ENCODE peak calls at places on chromosomes 5 and 9, in ten cellular contexts. One of them, this sample, is unnamed.

GRCh38 chr9:20823051-20823450 is 139.0 kb downstream of the FOCAD start:
- DNase-seq in breast epithelium: no peak
- DNase-seq in ovary: no peak
- DNase-seq in keratinocyte: no peak
- DNase-seq in tibial artery: no peak
- DNase-seq in PC-9: no peak
- DNase-seq in CD8-positive, alpha-beta T cell: no peak
- DNase-seq in uterus: no peak
- DNase-seq in thoracic aorta: no peak
- DNase-seq in right cardiac atrium: no peak
- DNase-seq in this sample: no peak

GRCh38 chr5:9156282-9156681 is 389.6 kb downstream of the SEMA5A start:
- DNase-seq in breast epithelium: peak; percentile 28
- DNase-seq in ovary: no peak
- DNase-seq in keratinocyte: peak; percentile 32
- DNase-seq in tibial artery: peak; percentile 31
- DNase-seq in PC-9: no peak
- DNase-seq in CD8-positive, alpha-beta T cell: no peak
- DNase-seq in uterus: peak; percentile 45
- DNase-seq in thoracic aorta: no peak
- DNase-seq in right cardiac atrium: no peak
- DNase-seq in this sample: no peak

GRCh38 chr9:133255371-133255940 is 19.5 kb downstream of the ABO start:
- DNase-seq in breast epithelium: no peak
- DNase-seq in ovary: no peak
- DNase-seq in keratinocyte: no peak
- DNase-seq in tibial artery: no peak
- DNase-seq in PC-9: no peak
- DNase-seq in CD8-positive, alpha-beta T cell: no peak
- DNase-seq in uterus: no peak
- DNase-seq in thoracic aorta: no peak
- DNase-seq in right cardiac atrium: no peak
- DNase-seq in this sample: no peak

GRCh38 chr5:100787648-100788047 is 115.4 kb downstream of the ST8SIA4 start:
- DNase-seq in breast epithelium: no peak
- DNase-seq in ovary: no peak
- DNase-seq in keratinocyte: no peak
- DNase-seq in tibial artery: no peak
- DNase-seq in PC-9: no peak
- DNase-seq in CD8-positive, alpha-beta T cell: no peak
- DNase-seq in uterus: no peak
- DNase-seq in thoracic aorta: no peak
- DNase-seq in right cardiac atrium: no peak
- DNase-seq in this sample: no peak

GRCh38 chr9:21267806-21268657 is 28.2 kb upstream of the IFNA14 start:
- DNase-seq in breast epithelium: no peak
- DNase-seq in ovary: no peak
- DNase-seq in keratinocyte: no peak
- DNase-seq in tibial artery: no peak
- DNase-seq in PC-9: no peak
- DNase-seq in CD8-positive, alpha-beta T cell: no peak
- DNase-seq in uterus: no peak
- DNase-seq in thoracic aorta: no peak
- DNase-seq in right cardiac atrium: no peak
- DNase-seq in this sample: no peak

GRCh38 chr5:1731091-1731639 is 68.5 kb downstream of the MRPL36 start:
- DNase-seq in breast epithelium: no peak
- DNase-seq in ovary: no peak
- DNase-seq in keratinocyte: no peak
- DNase-seq in tibial artery: no peak
- DNase-seq in PC-9: no peak
- DNase-seq in CD8-positive, alpha-beta T cell: no peak
- DNase-seq in uterus: no peak
- DNase-seq in thoracic aorta: no peak
- DNase-seq in right cardiac atrium: no peak
- DNase-seq in this sample: no peak

GRCh38 chr5:158039911-158040347 is 181.0 kb upstream of the CLINT1 start:
- DNase-seq in breast epithelium: no peak
- DNase-seq in ovary: no peak
- DNase-seq in keratinocyte: no peak
- DNase-seq in tibial artery: no peak
- DNase-seq in PC-9: no peak
- DNase-seq in CD8-positive, alpha-beta T cell: no peak
- DNase-seq in uterus: no peak
- DNase-seq in thoracic aorta: no peak
- DNase-seq in right cardiac atrium: no peak
- DNase-seq in this sample: no peak

GRCh38 chr5:74684900-74685851 is at the start of gene HEXB:
- DNase-seq in breast epithelium: peak; percentile 80
- DNase-seq in ovary: peak; percentile 88
- DNase-seq in keratinocyte: peak; percentile 38
- DNase-seq in tibial artery: peak; percentile 89
- DNase-seq in PC-9: peak; percentile 78
- DNase-seq in CD8-positive, alpha-beta T cell: peak; percentile 85
- DNase-seq in uterus: peak; percentile 88
- DNase-seq in thoracic aorta: peak; percentile 71
- DNase-seq in right cardiac atrium: peak; percentile 97
- DNase-seq in this sample: peak; percentile 84

GRCh38 chr9:89144242-89144641 is 34.4 kb downstream of the SHC3 start:
- DNase-seq in breast epithelium: no peak
- DNase-seq in ovary: no peak
- DNase-seq in keratinocyte: no peak
- DNase-seq in tibial artery: no peak
- DNase-seq in PC-9: no peak
- DNase-seq in CD8-positive, alpha-beta T cell: no peak
- DNase-seq in uterus: no peak
- DNase-seq in thoracic aorta: no peak
- DNase-seq in right cardiac atrium: no peak
- DNase-seq in this sample: no peak

GRCh38 chr5:95519681-95520080 is 35.1 kb downstream of the SKIC3 start:
- DNase-seq in breast epithelium: no peak
- DNase-seq in ovary: no peak
- DNase-seq in keratinocyte: no peak
- DNase-seq in tibial artery: no peak
- DNase-seq in PC-9: no peak
- DNase-seq in CD8-positive, alpha-beta T cell: no peak
- DNase-seq in uterus: no peak
- DNase-seq in thoracic aorta: no peak
- DNase-seq in right cardiac atrium: no peak
- DNase-seq in this sample: no peak

DNA sequence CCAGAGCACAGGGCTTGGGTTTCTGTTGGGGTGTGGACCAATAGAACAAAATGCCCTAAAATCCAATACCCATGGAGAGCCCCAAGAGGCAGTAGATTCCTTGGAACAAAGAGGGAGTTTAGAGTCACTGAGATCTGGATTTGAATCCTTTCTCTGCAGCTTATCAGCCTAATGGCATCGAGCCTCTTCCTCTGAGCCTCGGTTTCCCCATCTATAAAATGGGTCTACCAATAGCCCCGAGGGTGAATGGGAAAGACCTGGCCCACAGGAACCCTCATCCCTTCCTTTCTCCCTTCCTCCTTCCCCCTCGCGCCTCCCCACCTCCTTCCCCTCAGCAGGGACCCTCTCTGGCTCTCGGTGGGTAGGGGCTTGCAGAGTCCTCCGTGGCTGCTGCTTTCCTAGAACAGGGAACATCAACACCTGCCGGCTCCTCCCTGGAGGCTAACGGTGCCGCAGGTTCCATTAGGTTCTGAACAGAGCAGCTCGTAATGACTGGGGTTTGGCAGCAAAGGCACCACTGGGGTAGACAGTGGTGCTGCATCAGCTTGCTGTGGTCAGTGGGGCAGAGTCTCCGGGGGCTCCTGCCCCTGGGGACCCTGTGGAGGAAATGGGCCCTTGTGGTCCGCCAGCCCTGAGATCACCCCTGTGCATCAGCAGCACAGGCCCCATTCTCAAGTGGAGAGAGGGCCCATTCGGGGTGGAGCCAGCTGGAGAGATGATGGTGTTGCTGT is 40.3 kb downstream of the NEK6 start:
- DNase-seq in breast epithelium: no peak
- DNase-seq in ovary: no peak
- DNase-seq in keratinocyte: no peak
- DNase-seq in tibial artery: no peak
- DNase-seq in PC-9: no peak
- DNase-seq in CD8-positive, alpha-beta T cell: no peak
- DNase-seq in uterus: no peak
- DNase-seq in thoracic aorta: no peak
- DNase-seq in right cardiac atrium: no peak
- DNase-seq in this sample: no peak
- H3K4me1 ChIP-seq in breast epithelium: peaks cover 13% of the 10 kb centered on the region
- H3K4me1 ChIP-seq in ovary: peaks cover 18% of the 10 kb centered on the region
- H3K4me1 ChIP-seq in keratinocyte: peaks cover 63% of the 10 kb centered on the region
- H3K4me1 ChIP-seq in tibial artery: peaks cover 35% of the 10 kb centered on the region
- H3K4me1 ChIP-seq in PC-9: peaks cover 60% of the 10 kb centered on the region
- H3K4me1 ChIP-seq in CD8-positive, alpha-beta T cell: no peaks in the 10 kb centered on the region
- H3K4me1 ChIP-seq in uterus: peaks cover 13% of the 10 kb centered on the region
- H3K4me1 ChIP-seq in thoracic aorta: peaks cover 53% of the 10 kb centered on the region
- H3K4me1 ChIP-seq in right cardiac atrium: peaks cover 19% of the 10 kb centered on the region
- H3K4me1 ChIP-seq in this sample: peaks cover 68% of the 10 kb centered on the region

GRCh38 chr9:69330580-69330979 is 5.6 kb downstream of the ENTREP1 start:
- DNase-seq in breast epithelium: no peak
- DNase-seq in ovary: no peak
- DNase-seq in keratinocyte: no peak
- DNase-seq in tibial artery: no peak
- DNase-seq in PC-9: no peak
- DNase-seq in CD8-positive, alpha-beta T cell: no peak
- DNase-seq in uterus: no peak
- DNase-seq in thoracic aorta: no peak
- DNase-seq in right cardiac atrium: no peak
- DNase-seq in this sample: no peak
- H3K4me1 ChIP-seq in breast epithelium: no peaks in the 10 kb centered on the region
- H3K4me1 ChIP-seq in ovary: peaks cover 6% of the 10 kb centered on the region
- H3K4me1 ChIP-seq in keratinocyte: peaks cover 25% of the 10 kb centered on the region
- H3K4me1 ChIP-seq in tibial artery: peaks cover 12% of the 10 kb centered on the region
- H3K4me1 ChIP-seq in PC-9: peaks cover 5% of the 10 kb centered on the region
- H3K4me1 ChIP-seq in CD8-positive, alpha-beta T cell: no peaks in the 10 kb centered on the region
- H3K4me1 ChIP-seq in uterus: no peaks in the 10 kb centered on the region
- H3K4me1 ChIP-seq in thoracic aorta: no peaks in the 10 kb centered on the region
- H3K4me1 ChIP-seq in right cardiac atrium: no peaks in the 10 kb centered on the region
- H3K4me1 ChIP-seq in this sample: peaks cover 4% of the 10 kb centered on the region

DNA sequence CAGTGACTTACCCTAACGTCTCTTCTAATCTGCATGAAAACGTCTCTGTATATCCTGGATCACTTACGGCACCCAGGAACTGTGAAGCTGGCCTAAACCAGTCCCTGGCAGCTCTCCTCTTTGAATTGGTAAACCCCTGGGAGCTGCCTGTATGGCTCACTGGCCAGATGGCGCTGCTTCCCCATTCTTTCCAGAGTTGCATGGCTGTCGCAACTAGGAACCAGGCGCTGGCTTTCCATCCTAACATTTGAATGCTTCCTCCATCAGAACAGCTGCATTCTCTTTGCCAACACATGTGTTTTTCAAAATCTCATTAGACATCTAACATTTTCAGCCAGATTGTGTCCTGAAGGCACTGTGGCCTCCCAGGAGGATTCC is 8.0 kb upstream of the PCA3 start:
- DNase-seq in breast epithelium: no peak
- DNase-seq in ovary: no peak
- DNase-seq in keratinocyte: no peak
- DNase-seq in tibial artery: peak; percentile 49
- DNase-seq in PC-9: no peak
- DNase-seq in CD8-positive, alpha-beta T cell: no peak
- DNase-seq in uterus: no peak
- DNase-seq in thoracic aorta: no peak
- DNase-seq in right cardiac atrium: peak; percentile 61
- DNase-seq in this sample: no peak
- H3K4me1 ChIP-seq in breast epithelium: no peaks in the 10 kb centered on the region
- H3K4me1 ChIP-seq in ovary: no peaks in the 10 kb centered on the region
- H3K4me1 ChIP-seq in keratinocyte: no peaks in the 10 kb centered on the region
- H3K4me1 ChIP-seq in tibial artery: no peaks in the 10 kb centered on the region
- H3K4me1 ChIP-seq in PC-9: no peaks in the 10 kb centered on the region
- H3K4me1 ChIP-seq in CD8-positive, alpha-beta T cell: no peaks in the 10 kb centered on the region
- H3K4me1 ChIP-seq in uterus: no peaks in the 10 kb centered on the region
- H3K4me1 ChIP-seq in thoracic aorta: peaks cover 5% of the 10 kb centered on the region
- H3K4me1 ChIP-seq in right cardiac atrium: no peaks in the 10 kb centered on the region
- H3K4me1 ChIP-seq in this sample: no peaks in the 10 kb centered on the region

GRCh38 chr5:172878585-172879433 is 44.8 kb downstream of the ERGIC1 start:
- DNase-seq in breast epithelium: no peak
- DNase-seq in ovary: no peak
- DNase-seq in keratinocyte: no peak
- DNase-seq in tibial artery: peak; percentile 62
- DNase-seq in PC-9: no peak
- DNase-seq in CD8-positive, alpha-beta T cell: no peak
- DNase-seq in uterus: peak; percentile 38
- DNase-seq in thoracic aorta: peak; percentile 69
- DNase-seq in right cardiac atrium: no peak
- DNase-seq in this sample: peak; percentile 92

GRCh38 chr5:172875372-172876279 is 41.6 kb downstream of the ERGIC1 start:
- DNase-seq in breast epithelium: no peak
- DNase-seq in ovary: no peak
- DNase-seq in keratinocyte: no peak
- DNase-seq in tibial artery: no peak
- DNase-seq in PC-9: peak; percentile 46
- DNase-seq in CD8-positive, alpha-beta T cell: no peak
- DNase-seq in uterus: no peak
- DNase-seq in thoracic aorta: no peak
- DNase-seq in right cardiac atrium: no peak
- DNase-seq in this sample: no peak

GRCh38 chr5:172879434-172879828 is 45.4 kb downstream of the ERGIC1 start:
- DNase-seq in breast epithelium: no peak
- DNase-seq in ovary: no peak
- DNase-seq in keratinocyte: no peak
- DNase-seq in tibial artery: no peak
- DNase-seq in PC-9: no peak
- DNase-seq in CD8-positive, alpha-beta T cell: no peak
- DNase-seq in uterus: no peak
- DNase-seq in thoracic aorta: no peak
- DNase-seq in right cardiac atrium: no peak
- DNase-seq in this sample: no peak

GRCh38 chr5:172874647-172875371 is 40.8 kb downstream of the ERGIC1 start:
- DNase-seq in breast epithelium: no peak
- DNase-seq in ovary: no peak
- DNase-seq in keratinocyte: no peak
- DNase-seq in tibial artery: no peak
- DNase-seq in PC-9: no peak
- DNase-seq in CD8-positive, alpha-beta T cell: no peak
- DNase-seq in uterus: no peak
- DNase-seq in thoracic aorta: no peak
- DNase-seq in right cardiac atrium: no peak
- DNase-seq in this sample: no peak

DNA sequence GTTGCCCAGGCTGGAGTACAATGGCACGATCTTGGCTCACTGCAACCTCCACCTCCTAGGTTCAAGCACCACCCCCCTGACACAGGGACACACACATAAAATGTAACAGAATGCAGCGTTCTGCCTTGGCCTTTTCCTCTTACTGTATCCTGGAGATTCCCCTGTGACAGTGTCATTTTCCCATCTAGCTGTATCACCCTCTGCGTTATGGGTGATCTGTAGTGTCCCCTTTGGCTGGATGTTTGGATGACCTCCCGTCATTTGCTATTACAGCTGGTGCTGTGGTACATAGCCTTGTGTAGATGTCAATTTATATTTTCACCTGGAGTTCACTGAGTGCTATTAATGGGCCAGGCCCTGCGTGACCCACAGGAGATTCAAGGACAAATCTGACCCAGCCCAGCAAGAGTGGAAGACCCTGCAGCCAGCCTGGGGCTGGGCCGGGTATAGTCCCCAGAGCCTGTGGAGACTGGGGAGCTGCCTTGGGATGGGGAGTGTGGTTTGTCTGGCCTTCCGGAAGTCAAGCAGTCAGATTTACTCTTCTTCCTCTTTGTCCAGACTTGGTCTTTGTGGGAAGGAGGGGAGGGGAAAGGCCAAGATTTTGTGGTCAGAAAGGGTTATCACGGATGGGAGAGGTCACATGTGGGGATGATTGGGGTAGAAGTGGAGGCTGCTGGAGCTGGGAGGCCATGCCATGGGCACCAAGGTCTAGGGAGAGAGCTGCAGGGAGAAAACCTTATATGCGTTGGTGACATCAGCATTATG is 43.6 kb downstream of the ERGIC1 start:
- DNase-seq in breast epithelium: no peak
- DNase-seq in ovary: no peak
- DNase-seq in keratinocyte: no peak
- DNase-seq in tibial artery: no peak
- DNase-seq in PC-9: no peak
- DNase-seq in CD8-positive, alpha-beta T cell: no peak
- DNase-seq in uterus: no peak
- DNase-seq in thoracic aorta: no peak
- DNase-seq in right cardiac atrium: no peak
- DNase-seq in this sample: no peak
- H3K4me1 ChIP-seq in breast epithelium: no peaks in the 10 kb centered on the region
- H3K4me1 ChIP-seq in ovary: peaks cover 26% of the 10 kb centered on the region
- H3K4me1 ChIP-seq in keratinocyte: peaks cover 8% of the 10 kb centered on the region
- H3K4me1 ChIP-seq in tibial artery: peaks cover 59% of the 10 kb centered on the region
- H3K4me1 ChIP-seq in PC-9: peaks cover 22% of the 10 kb centered on the region
- H3K4me1 ChIP-seq in CD8-positive, alpha-beta T cell: no peaks in the 10 kb centered on the region
- H3K4me1 ChIP-seq in uterus: peaks cover 7% of the 10 kb centered on the region
- H3K4me1 ChIP-seq in thoracic aorta: peaks cover 81% of the 10 kb centered on the region
- H3K4me1 ChIP-seq in right cardiac atrium: peaks cover 26% of the 10 kb centered on the region
- H3K4me1 ChIP-seq in this sample: peaks cover 57% of the 10 kb centered on the region

This sample was measured in endothelial cell of umbilical vein.